ENCODE peak calls at places on chromosomes 12 and 14, in four cellular contexts. U is K562, O is GM12891, P is HepG2. A is an unnamed sample.

GRCh38 chr12:123119808-123120207 is 31.1 kb downstream of the PITPNM2 start:
- DNase-seq in U (no peak), O (peak), P (no peak), A (peak)

GRCh38 chr12:109670647-109671046 is 43.0 kb upstream of the FAM222A start:
- DNase-seq in U (no peak), O (no peak), P (no peak), A (no peak)

GRCh38 chr12:49838973-49839633 is 3.8 kb downstream of the BCDIN3D start:
- DNase-seq in U (peak), O (no peak), P (peak), A (no peak)

GRCh38 chr14:35355981-35356839 is 48.3 kb downstream of the NFKBIA start:
- DNase-seq in U (peak), O (no peak), P (peak), A (no peak)

GRCh38 chr12:130031571-130032189 is 127.9 kb upstream of the TMEM132D start:
- DNase-seq in U (peak), O (peak), P (peak), A (peak)

GRCh38 chr12:102344691-102345090 is 135.7 kb downstream of the IGF1 start:
- DNase-seq in U (no peak), O (no peak), P (no peak), A (no peak)

GRCh38 chr12:78797201-78797931 is 67.2 kb upstream of the SYT1 start:
- DNase-seq in U (no peak), O (no peak), P (no peak), A (no peak)

GRCh38 chr12:94795520-94795919 is 145.2 kb upstream of the TMCC3 start:
- DNase-seq in U (no peak), O (no peak), P (no peak), A (no peak)

GRCh38 chr14:56972948-56973347 is 162.7 kb upstream of the OTX2 start:
- DNase-seq in U (no peak), O (no peak), P (no peak), A (no peak)

GRCh38 chr12:66065623-66066022 is 64.9 kb downstream of the LLPH start:
- DNase-seq in U (no peak), O (no peak), P (no peak), A (no peak)

GRCh38 chr14:51395361-51395849 is 155.4 kb downstream of the TMX1 start:
- DNase-seq in U (no peak), O (no peak), P (no peak), A (no peak)

GRCh38 chr14:31206536-31207286 is 882 bp downstream of the HECTD1 start:
- DNase-seq in U (peak), O (peak), P (peak), A (peak)

GRCh38 chr12:62806893-62807292 is 128.1 kb downstream of the PPM1H start:
- DNase-seq in U (no peak), O (no peak), P (no peak), A (no peak)

GRCh38 chr12:10721654-10722501 is 1.2 kb downstream of the YBX3 start:
- DNase-seq in U (peak), O (peak), P (peak), A (peak)

GRCh38 chr14:80390911-80391310 is 179.6 kb upstream of the DIO2 start:
- DNase-seq in U (no peak), O (no peak), P (no peak), A (no peak)

GRCh38 chr12:16573652-16574077 is 32.3 kb downstream of the LMO3 start:
- DNase-seq in U (no peak), O (no peak), P (peak), A (no peak)

GRCh38 chr12:5185435-5186069 is 141.9 kb downstream of the KCNA5 start:
- DNase-seq in U (no peak), O (no peak), P (no peak), A (no peak)

GRCh38 chr14:104249706-104250105 is 111.3 kb downstream of the KIF26A start:
- DNase-seq in U (no peak), O (no peak), P (no peak), A (no peak)

GRCh38 chr14:37172024-37172869 is at the start of gene SLC25A21:
- DNase-seq in U (peak), O (no peak), P (peak), A (no peak)

GRCh38 chr12:109998241-109998903 is 858 bp upstream of the ANKRD13A start:
- DNase-seq in U (no peak), O (no peak), P (no peak), A (no peak)

GRCh38 chr12:32309811-32310755 is 89.3 kb upstream of the FGD4 start:
- DNase-seq in U (no peak), O (no peak), P (no peak), A (no peak)

GRCh38 chr12:45730116-45730841 is 773 bp downstream of the ARID2 start:
- DNase-seq in U (peak), O (no peak), P (no peak), A (no peak)

GRCh38 chr12:98002887-98003493 is 512.4 kb upstream of the TMPO start:
- DNase-seq in U (peak), O (peak), P (peak), A (no peak)

GRCh38 chr12:48001426-48002178 is 2.7 kb downstream of the COL2A1 start:
- DNase-seq in U (peak), O (no peak), P (no peak), A (peak)

GRCh38 chr14:97215263-97215969 is 418.2 kb downstream of the VRK1 start:
- DNase-seq in U (no peak), O (no peak), P (no peak), A (no peak)

GRCh38 chr12:112381421-112381897 is 772 bp downstream of the HECTD4 start:
- DNase-seq in U (no peak), O (peak), P (no peak), A (peak)

GRCh38 chr12:40469736-40470135 is 222.5 kb upstream of the CNTN1 start:
- DNase-seq in U (no peak), O (no peak), P (no peak), A (no peak)

GRCh38 chr14:72663076-72663487 is 230.8 kb downstream of the DPF3 start:
- DNase-seq in U (no peak), O (no peak), P (no peak), A (no peak)

GRCh38 chr12:111546758-111547383 is 52.2 kb downstream of the ATXN2 start:
- DNase-seq in U (no peak), O (no peak), P (no peak), A (no peak)

GRCh38 chr12:132427177-132427725 is 62.7 kb upstream of the FBRSL1 start:
- DNase-seq in U (no peak), O (no peak), P (no peak), A (no peak)

GRCh38 chr12:10891937-10892336 is 7.9 kb upstream of the PRH1 start:
- DNase-seq in U (no peak), O (no peak), P (peak), A (no peak)

GRCh38 chr12:29437575-29437974 is 56.6 kb upstream of the ERGIC2 start:
- DNase-seq in U (no peak), O (no peak), P (peak), A (no peak)

GRCh38 chr12:27802511-27802910 is 22.5 kb upstream of the MANSC4 start:
- DNase-seq in U (no peak), O (no peak), P (no peak), A (no peak)

GRCh38 chr14:69553221-69553620 is 21.4 kb downstream of the CCDC177 start:
- DNase-seq in U (no peak), O (no peak), P (no peak), A (no peak)

GRCh38 chr14:102424520-102424919 is 61.8 kb downstream of the TECPR2 start:
- DNase-seq in U (no peak), O (no peak), P (no peak), A (no peak)

GRCh38 chr12:9108504-9109212 is 7.1 kb downstream of the A2M start:
- DNase-seq in U (no peak), O (no peak), P (no peak), A (no peak)

GRCh38 chr12:50787618-50788017 is 23.7 kb downstream of the ATF1 start:
- DNase-seq in U (no peak), O (no peak), P (no peak), A (no peak)

GRCh38 chr12:108896331-108896730 is 16.4 kb downstream of the DAO start:
- DNase-seq in U (no peak), O (no peak), P (no peak), A (no peak)

GRCh38 chr14:37246427-37246829 is 48.7 kb downstream of the MIPOL1 start:
- DNase-seq in U (peak), O (no peak), P (peak), A (no peak)

GRCh38 chr14:61178226-61179060 is 102.7 kb downstream of the TMEM30B start:
- DNase-seq in U (no peak), O (no peak), P (peak), A (no peak)
- TF ChIP-seq POLR2A in U (no peak), O (no peak), P (no peak), A (no peak)

DNA sequence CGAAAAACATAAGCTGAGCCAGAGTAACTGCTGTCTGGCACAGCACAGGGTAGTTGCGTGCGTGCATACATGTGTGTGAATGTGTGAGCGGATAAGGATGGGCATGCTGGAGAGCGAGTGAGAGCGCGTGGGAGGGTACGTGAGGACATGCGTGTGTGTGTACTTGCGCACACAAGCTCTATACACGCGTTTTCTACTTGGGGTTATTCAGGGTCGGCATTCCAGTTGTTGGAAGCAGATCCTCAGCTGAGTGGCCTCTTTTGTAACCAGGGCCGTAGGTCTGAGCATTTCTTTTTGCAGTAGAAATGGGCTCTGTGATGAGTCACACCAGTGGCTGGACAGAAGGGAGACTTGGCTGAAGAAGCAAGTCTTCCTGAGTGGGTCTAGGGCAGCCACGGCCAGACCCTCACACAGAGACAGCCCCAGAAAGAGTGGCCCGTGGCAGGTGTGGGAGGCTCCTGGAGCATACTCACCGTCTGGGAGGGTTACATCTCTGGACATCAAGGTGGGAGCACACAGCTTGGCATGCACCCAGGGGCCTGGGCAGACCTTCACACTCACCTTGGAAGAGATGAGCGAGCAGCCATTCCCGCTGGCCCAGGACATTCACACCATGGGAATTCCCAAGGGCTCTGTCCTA is 78.0 kb downstream of the LRRC74A start:
- DNase-seq in U (no peak), O (no peak), P (no peak), A (no peak)
- TF ChIP-seq POLR2AphosphoS5 in U (no peak), O (no peak), P (no peak), A (no peak)

GRCh38 chr12:120481022-120481767 is 11.6 kb upstream of the SRSF9 start:
- DNase-seq in U (no peak), O (no peak), P (no peak), A (no peak)

GRCh38 chr12:120483621-120484020 is 12.3 kb upstream of the DYNLL1 start:
- DNase-seq in U (no peak), O (no peak), P (no peak), A (no peak)

GRCh38 chr12:120475643-120476042 is 6.1 kb upstream of the SRSF9 start:
- DNase-seq in U (no peak), O (no peak), P (no peak), A (no peak)

GRCh38 chr12:120479458-120479857 is 9.9 kb upstream of the SRSF9 start:
- DNase-seq in U (no peak), O (no peak), P (no peak), A (no peak)

DNA sequence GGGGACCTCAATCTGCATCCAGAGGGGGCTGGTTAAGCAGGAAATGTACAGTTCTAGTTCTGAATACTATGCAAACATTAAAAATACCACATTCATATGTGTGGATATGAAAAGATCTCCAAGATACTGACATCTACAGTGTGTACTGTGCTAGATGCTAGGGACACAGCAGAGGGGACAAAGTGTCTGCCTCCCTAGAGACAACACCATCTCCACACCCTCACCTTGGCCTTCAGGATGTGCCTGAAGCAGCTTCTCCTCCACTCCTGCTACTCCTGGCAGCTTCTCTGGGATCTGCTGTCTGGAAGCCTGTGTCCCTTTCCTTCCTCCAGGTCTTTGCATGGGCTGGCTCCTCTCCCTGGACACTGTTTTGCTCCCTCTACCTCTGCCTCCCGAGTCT is 10.7 kb upstream of the SRSF9 start:
- DNase-seq in U (no peak), O (no peak), P (no peak), A (no peak)
- TF ChIP-seq TAF1 in U (no peak), O (no peak), P (no peak), A (no peak)

GRCh38 chr12:6766651-6767300 is 613 bp downstream of the PTMS start:
- DNase-seq in U (peak), O (no peak), P (peak), A (peak)
- TF ChIP-seq POLR2A in U (no peak), O (no peak), P (no peak), A (no peak)